ENCODE peak calls at places on chromosomes 16 and 17, in five cellular contexts. J is A549, K is Peyer's patch, Y is adrenal gland, C is tibial artery. Z is an unnamed sample.

GRCh38 chr16:30112197-30113030 is 923 bp downstream of the GDPD3 start:
- DNase-seq in J (peak), K (peak), Y (peak), C (peak), Z (peak)

GRCh38 chr17:39617446-39618251 is 9.1 kb upstream of the PPP1R1B start:
- DNase-seq in J (peak), K (peak), Y (peak), C (peak), Z (no peak)

GRCh38 chr17:56710986-56711385 is 117.5 kb downstream of the NOG start:
- DNase-seq in J (no peak), K (no peak), Y (no peak), C (no peak), Z (no peak)

GRCh38 chr17:45923511-45924268 is 29.3 kb downstream of the MAPT start:
- DNase-seq in J (no peak), K (no peak), Y (no peak), C (no peak), Z (no peak)

GRCh38 chr17:75531724-75532090 is 6.2 kb downstream of the LLGL2 start:
- DNase-seq in J (no peak), K (no peak), Y (no peak), C (no peak), Z (no peak)

GRCh38 chr16:57723170-57723569 is 12.4 kb upstream of the KATNB1 start:
- DNase-seq in J (no peak), K (no peak), Y (no peak), C (no peak), Z (no peak)

GRCh38 chr16:4375717-4376116 is 4.1 kb downstream of the VASN start:
- DNase-seq in J (no peak), K (no peak), Y (no peak), C (no peak), Z (no peak)

GRCh38 chr17:79927688-79928501 is 88.7 kb upstream of the CBX4 start:
- DNase-seq in J (no peak), K (no peak), Y (no peak), C (no peak), Z (no peak)

GRCh38 chr16:53372942-53373871 is 61.1 kb upstream of the RBL2 start:
- DNase-seq in J (peak), K (peak), Y (no peak), C (no peak), Z (no peak)

GRCh38 chr17:63960006-63960405 is 12.7 kb downstream of the SCN4A start:
- DNase-seq in J (no peak), K (no peak), Y (no peak), C (no peak), Z (no peak)

GRCh38 chr16:2979669-2980226 is 498 bp downstream of the PKMYT1 start:
- DNase-seq in J (no peak), K (no peak), Y (no peak), C (no peak), Z (no peak)

GRCh38 chr17:82933911-82934310 is 94.1 kb upstream of the ZNF750 start:
- DNase-seq in J (no peak), K (no peak), Y (no peak), C (no peak), Z (no peak)
- TF ChIP-seq CTCF in J (no peak), K (no peak), Y (no peak), C (no peak), Z (no peak)

DNA sequence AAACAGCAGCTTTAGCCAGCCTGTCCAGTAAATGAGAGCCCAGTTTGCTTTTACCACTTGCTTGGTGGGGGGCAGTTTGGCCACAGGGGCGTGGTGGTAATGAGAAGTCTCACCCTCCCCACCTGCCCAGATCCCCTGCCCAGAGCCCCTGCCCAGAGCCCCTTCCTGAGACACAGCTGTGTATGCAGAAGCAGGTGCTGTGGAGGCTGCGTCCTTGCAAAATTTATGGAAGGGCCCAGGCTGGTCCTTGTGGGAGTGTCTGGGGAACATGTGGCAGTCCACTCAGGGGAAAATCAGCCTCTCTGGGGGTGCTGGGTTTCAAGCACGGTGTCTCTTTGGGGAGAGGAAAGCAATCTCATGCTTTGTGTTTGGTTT is 27.6 kb upstream of the LGALS9 start:
- DNase-seq in J (no peak), K (no peak), Y (no peak), C (no peak), Z (no peak)
- H3K4me3 ChIP-seq in J (no peak), K (no peak), Y (no peak), C (no peak), Z (no peak)

GRCh38 chr16:66420396-66420795 is 6.7 kb upstream of the BEAN1 start:
- DNase-seq in J (no peak), K (no peak), Y (no peak), C (no peak), Z (no peak)

GRCh38 chr16:66416981-66417700 is 10.0 kb upstream of the BEAN1 start:
- DNase-seq in J (no peak), K (no peak), Y (no peak), C (no peak), Z (no peak)

GRCh38 chr16:66418165-66418962 is 8.7 kb upstream of the BEAN1 start:
- DNase-seq in J (no peak), K (no peak), Y (no peak), C (no peak), Z (no peak)

GRCh38 chr16:66421891-66422290 is 5.2 kb upstream of the BEAN1 start:
- DNase-seq in J (no peak), K (no peak), Y (no peak), C (no peak), Z (no peak)

DNA sequence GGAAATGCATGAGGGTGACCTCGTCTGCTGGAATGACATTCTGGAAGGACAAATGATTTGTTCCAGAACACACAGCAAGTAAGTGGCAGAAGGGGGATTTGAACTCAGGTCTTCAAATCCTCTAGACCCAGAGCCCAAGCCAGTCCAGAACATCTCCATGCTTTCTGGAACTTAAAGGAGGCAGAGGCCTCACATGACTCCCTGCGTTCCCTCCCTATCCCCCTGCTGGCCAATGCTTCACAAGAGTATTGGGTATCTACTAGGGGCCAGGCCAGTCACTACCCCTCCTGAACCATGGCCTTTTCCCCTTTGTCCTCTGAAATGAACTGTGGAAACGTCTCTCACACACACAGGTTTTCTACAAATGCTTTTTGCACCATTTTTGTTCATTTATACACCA is 7.6 kb upstream of the BEAN1 start:
- DNase-seq in J (no peak), K (no peak), Y (no peak), C (no peak), Z (no peak)
- TF ChIP-seq CTCF in J (no peak), K (no peak), Y (no peak), C (no peak), Z (no peak)

GRCh38 chr17:35568561-35568960 is 7.9 kb upstream of the SLFN14 start:
- DNase-seq in J (peak), K (peak), Y (no peak), C (no peak), Z (no peak)

GRCh38 chr17:35569405-35569804 is 8.8 kb upstream of the SLFN14 start:
- DNase-seq in J (no peak), K (no peak), Y (no peak), C (no peak), Z (no peak)

GRCh38 chr17:35566955-35567354 is 6.3 kb upstream of the SLFN14 start:
- DNase-seq in J (no peak), K (no peak), Y (no peak), C (no peak), Z (no peak)
- H3K4me3 ChIP-seq in J (peak), K (peak), Y (peak), C (peak), Z (peak)

GRCh38 chr17:17947966-17948365 is 24.2 kb downstream of the TOM1L2 start:
- DNase-seq in J (no peak), K (no peak), Y (no peak), C (no peak), Z (no peak)

GRCh38 chr17:17952691-17953090 is 19.5 kb downstream of the TOM1L2 start:
- DNase-seq in J (no peak), K (no peak), Y (no peak), C (no peak), Z (no peak)

GRCh38 chr17:17951524-17951923 is 20.7 kb downstream of the TOM1L2 start:
- DNase-seq in J (no peak), K (no peak), Y (no peak), C (no peak), Z (no peak)

GRCh38 chr17:17950347-17950746 is 21.9 kb downstream of the TOM1L2 start:
- DNase-seq in J (no peak), K (no peak), Y (no peak), C (no peak), Z (no peak)

GRCh38 chr17:17950806-17951205 is 21.4 kb downstream of the TOM1L2 start:
- DNase-seq in J (peak), K (no peak), Y (no peak), C (no peak), Z (no peak)
- TF ChIP-seq CTCF in J (no peak), K (no peak), Y (no peak), C (no peak), Z (no peak)

GRCh38 chr16:58882292-58882691 is 148.2 kb upstream of the GOT2 start:
- DNase-seq in J (no peak), K (no peak), Y (no peak), C (no peak), Z (no peak)

GRCh38 chr16:58883131-58883530 is 149.0 kb upstream of the GOT2 start:
- DNase-seq in J (no peak), K (no peak), Y (no peak), C (no peak), Z (no peak)

GRCh38 chr16:58885528-58886170 is 151.5 kb upstream of the GOT2 start:
- DNase-seq in J (no peak), K (no peak), Y (no peak), C (no peak), Z (no peak)
- H3K4me3 ChIP-seq in J (no peak), K (no peak), Y (no peak), C (no peak), Z (no peak)

Z was measured in dorsolateral prefrontal cortex.